ENCODE peak calls at places on chromosomes 1 and 21, in six cellular contexts. One of them, this sample, is unnamed. For H3K9me3 and H3K4me1, the result is how much of the 10 kb centered on the place peaks cover.

GRCh38 chr21:33266784-33267135 is 593 bp downstream of the IL10RB start:
- DNase-seq in left ventricle myocardium inferior: peak
- DNase-seq in uterus: no peak
- DNase-seq in cardiac muscle cell: no peak
- DNase-seq in stomach: peak
- DNase-seq in body of pancreas: no peak
- DNase-seq in this sample: no peak

GRCh38 chr21:34593423-34593822 is 21.5 kb downstream of the RCAN1 start:
- DNase-seq in left ventricle myocardium inferior: no peak
- DNase-seq in uterus: no peak
- DNase-seq in cardiac muscle cell: no peak
- DNase-seq in stomach: peak
- DNase-seq in body of pancreas: peak
- DNase-seq in this sample: no peak

GRCh38 chr21:20265704-20266368 is 732.4 kb upstream of the NCAM2 start:
- DNase-seq in left ventricle myocardium inferior: no peak
- DNase-seq in uterus: no peak
- DNase-seq in cardiac muscle cell: no peak
- DNase-seq in stomach: no peak
- DNase-seq in body of pancreas: no peak
- DNase-seq in this sample: no peak

GRCh38 chr1:145936247-145936646 is 9.0 kb upstream of the RBM8A start:
- DNase-seq in left ventricle myocardium inferior: no peak
- DNase-seq in uterus: no peak
- DNase-seq in cardiac muscle cell: peak
- DNase-seq in stomach: no peak
- DNase-seq in body of pancreas: no peak
- DNase-seq in this sample: no peak

GRCh38 chr1:206952182-206952581 is 5.9 kb upstream of the PIGR start:
- DNase-seq in left ventricle myocardium inferior: no peak
- DNase-seq in uterus: no peak
- DNase-seq in cardiac muscle cell: no peak
- DNase-seq in stomach: peak
- DNase-seq in body of pancreas: no peak
- DNase-seq in this sample: no peak

GRCh38 chr1:240190881-240191385 is 99.2 kb downstream of the FMN2 start:
- DNase-seq in left ventricle myocardium inferior: no peak
- DNase-seq in uterus: peak
- DNase-seq in cardiac muscle cell: peak
- DNase-seq in stomach: no peak
- DNase-seq in body of pancreas: no peak
- DNase-seq in this sample: no peak

GRCh38 chr21:18917602-18918001 is 514.0 kb upstream of the TMPRSS15 start:
- DNase-seq in left ventricle myocardium inferior: no peak
- DNase-seq in uterus: no peak
- DNase-seq in cardiac muscle cell: no peak
- DNase-seq in stomach: peak
- DNase-seq in body of pancreas: peak
- DNase-seq in this sample: no peak

GRCh38 chr21:29501451-29501850 is 202.7 kb downstream of the BACH1 start:
- DNase-seq in left ventricle myocardium inferior: no peak
- DNase-seq in uterus: no peak
- DNase-seq in cardiac muscle cell: no peak
- DNase-seq in stomach: no peak
- DNase-seq in body of pancreas: no peak
- DNase-seq in this sample: no peak

GRCh38 chr21:37986751-37987399 is 70.6 kb upstream of the KCNJ6 start:
- DNase-seq in left ventricle myocardium inferior: no peak
- DNase-seq in uterus: no peak
- DNase-seq in cardiac muscle cell: no peak
- DNase-seq in stomach: no peak
- DNase-seq in body of pancreas: no peak
- DNase-seq in this sample: no peak

GRCh38 chr1:108540977-108541376 is 18.9 kb upstream of the EEIG2 start:
- DNase-seq in left ventricle myocardium inferior: no peak
- DNase-seq in uterus: no peak
- DNase-seq in cardiac muscle cell: no peak
- DNase-seq in stomach: no peak
- DNase-seq in body of pancreas: no peak
- DNase-seq in this sample: no peak

GRCh38 chr1:202586018-202586821 is 124.0 kb downstream of the SYT2 start:
- DNase-seq in left ventricle myocardium inferior: no peak
- DNase-seq in uterus: peak
- DNase-seq in cardiac muscle cell: peak
- DNase-seq in stomach: peak
- DNase-seq in body of pancreas: peak
- DNase-seq in this sample: no peak

DNA sequence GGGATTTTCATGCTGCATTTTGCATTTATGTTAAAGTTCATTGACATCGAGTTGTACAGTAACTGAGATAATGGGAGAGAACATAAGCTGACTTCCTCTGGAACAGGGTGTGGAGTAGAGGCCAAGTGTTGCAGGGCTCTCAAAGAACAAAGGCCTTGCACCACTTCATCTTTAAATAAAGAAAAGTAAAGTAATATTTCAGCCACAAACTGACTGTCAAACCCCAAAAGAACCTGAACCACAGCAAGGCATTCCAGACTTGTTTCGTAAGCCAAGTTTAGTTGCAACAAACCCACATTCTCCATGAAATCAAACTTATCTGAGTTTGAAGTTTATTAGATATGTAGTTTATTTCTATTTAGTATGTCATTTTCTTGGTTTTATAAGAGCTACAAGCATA is 19.1 kb upstream of the HMGCS2 start:
- DNase-seq in left ventricle myocardium inferior: no peak
- DNase-seq in uterus: no peak
- DNase-seq in cardiac muscle cell: peak
- DNase-seq in stomach: no peak
- DNase-seq in body of pancreas: no peak
- DNase-seq in this sample: no peak
- H3K4me3 ChIP-seq in left ventricle myocardium inferior: no peak
- H3K4me3 ChIP-seq in uterus: no peak
- H3K4me3 ChIP-seq in cardiac muscle cell: no peak
- H3K4me3 ChIP-seq in stomach: no peak
- H3K4me3 ChIP-seq in body of pancreas: no peak
- H3K4me3 ChIP-seq in this sample: no peak

GRCh38 chr1:174315239-174315638 is 132.5 kb upstream of the GPR52 start:
- DNase-seq in left ventricle myocardium inferior: no peak
- DNase-seq in uterus: no peak
- DNase-seq in cardiac muscle cell: no peak
- DNase-seq in stomach: no peak
- DNase-seq in body of pancreas: no peak
- DNase-seq in this sample: no peak
- H3K9me3 ChIP-seq in left ventricle myocardium inferior: half or more
- H3K9me3 ChIP-seq in uterus: under half
- H3K9me3 ChIP-seq in cardiac muscle cell: under half
- H3K9me3 ChIP-seq in stomach: under half
- H3K9me3 ChIP-seq in body of pancreas: under half
- H3K9me3 ChIP-seq in this sample: under half

GRCh38 chr1:228083871-228084278 is 1.4 kb downstream of the ARF1 start:
- DNase-seq in left ventricle myocardium inferior: no peak
- DNase-seq in uterus: no peak
- DNase-seq in cardiac muscle cell: peak
- DNase-seq in stomach: no peak
- DNase-seq in body of pancreas: no peak
- DNase-seq in this sample: no peak

GRCh38 chr1:228082975-228083870 is 715 bp downstream of the ARF1 start:
- DNase-seq in left ventricle myocardium inferior: peak
- DNase-seq in uterus: peak
- DNase-seq in cardiac muscle cell: peak
- DNase-seq in stomach: peak
- DNase-seq in body of pancreas: peak
- DNase-seq in this sample: peak

GRCh38 chr1:228085287-228085926 is 2.9 kb downstream of the ARF1 start:
- DNase-seq in left ventricle myocardium inferior: peak
- DNase-seq in uterus: no peak
- DNase-seq in cardiac muscle cell: peak
- DNase-seq in stomach: no peak
- DNase-seq in body of pancreas: no peak
- DNase-seq in this sample: no peak

GRCh38 chr1:228084797-228085196 is 2.3 kb downstream of the ARF1 start:
- DNase-seq in left ventricle myocardium inferior: peak
- DNase-seq in uterus: no peak
- DNase-seq in cardiac muscle cell: no peak
- DNase-seq in stomach: no peak
- DNase-seq in body of pancreas: no peak
- DNase-seq in this sample: no peak

GRCh38 chr1:228084325-228084724 is 1.8 kb downstream of the ARF1 start:
- DNase-seq in left ventricle myocardium inferior: no peak
- DNase-seq in uterus: no peak
- DNase-seq in cardiac muscle cell: peak
- DNase-seq in stomach: no peak
- DNase-seq in body of pancreas: no peak
- DNase-seq in this sample: no peak
- H3K4me1 ChIP-seq in left ventricle myocardium inferior: half or more
- H3K4me1 ChIP-seq in uterus: under half
- H3K4me1 ChIP-seq in cardiac muscle cell: half or more
- H3K4me1 ChIP-seq in stomach: half or more
- H3K4me1 ChIP-seq in body of pancreas: half or more
- H3K4me1 ChIP-seq in this sample: under half

DNA sequence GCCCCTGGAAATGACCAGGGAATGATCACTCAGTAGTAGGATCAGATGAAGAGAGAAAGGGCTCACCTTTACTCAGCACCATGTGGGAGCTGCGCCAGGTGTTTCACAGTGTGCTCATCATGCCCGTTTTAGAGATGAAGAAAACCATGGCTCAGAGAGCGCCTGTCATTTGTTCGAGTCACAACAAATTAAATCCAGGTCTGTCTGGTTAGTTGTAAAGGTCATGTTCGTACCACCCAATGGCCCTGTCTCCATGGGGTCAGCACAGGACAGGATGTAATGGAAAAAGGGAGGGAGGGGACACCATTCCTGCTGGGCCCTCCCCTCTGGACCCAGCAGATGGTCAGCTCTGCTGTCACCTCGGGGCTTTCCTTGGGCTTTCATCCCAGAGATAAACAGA is 15.2 kb downstream of the KIRREL1 start:
- DNase-seq in left ventricle myocardium inferior: no peak
- DNase-seq in uterus: no peak
- DNase-seq in cardiac muscle cell: no peak
- DNase-seq in stomach: no peak
- DNase-seq in body of pancreas: no peak
- DNase-seq in this sample: no peak
- H3K4me3 ChIP-seq in left ventricle myocardium inferior: no peak
- H3K4me3 ChIP-seq in uterus: no peak
- H3K4me3 ChIP-seq in cardiac muscle cell: no peak
- H3K4me3 ChIP-seq in stomach: no peak
- H3K4me3 ChIP-seq in body of pancreas: no peak
- H3K4me3 ChIP-seq in this sample: no peak

DNA sequence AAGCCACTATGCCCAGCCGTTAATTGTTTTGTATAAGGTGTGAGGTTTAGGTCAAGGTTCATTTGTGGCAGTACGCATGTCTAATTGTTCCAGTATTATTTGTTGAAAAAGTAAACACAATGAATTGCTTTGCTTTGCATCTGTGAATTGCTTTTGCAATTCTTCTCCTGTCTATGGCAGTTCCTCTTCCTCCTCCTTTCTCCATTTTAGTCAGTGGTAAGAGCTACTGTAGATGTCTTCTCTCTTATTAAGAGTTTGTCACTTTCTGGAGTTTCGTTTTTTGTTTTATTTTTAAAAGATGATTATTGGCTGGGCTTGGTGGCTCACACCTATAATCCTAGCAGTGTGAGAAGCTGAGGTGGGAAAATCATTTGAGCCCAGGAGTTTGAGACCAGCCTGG is 29.2 kb downstream of the C1orf185 start:
- DNase-seq in left ventricle myocardium inferior: no peak
- DNase-seq in uterus: no peak
- DNase-seq in cardiac muscle cell: no peak
- DNase-seq in stomach: no peak
- DNase-seq in body of pancreas: no peak
- DNase-seq in this sample: no peak
- H3K9me3 ChIP-seq in left ventricle myocardium inferior: under half
- H3K9me3 ChIP-seq in uterus: under half
- H3K9me3 ChIP-seq in cardiac muscle cell: under half
- H3K9me3 ChIP-seq in stomach: under half
- H3K9me3 ChIP-seq in body of pancreas: under half
- H3K9me3 ChIP-seq in this sample: under half

GRCh38 chr1:246787781-246788513 is 63.7 kb downstream of the SCCPDH start:
- DNase-seq in left ventricle myocardium inferior: no peak
- DNase-seq in uterus: no peak
- DNase-seq in cardiac muscle cell: no peak
- DNase-seq in stomach: no peak
- DNase-seq in body of pancreas: no peak
- DNase-seq in this sample: no peak
- H3K4me1 ChIP-seq in left ventricle myocardium inferior: under half
- H3K4me1 ChIP-seq in uterus: under half
- H3K4me1 ChIP-seq in cardiac muscle cell: under half
- H3K4me1 ChIP-seq in stomach: under half
- H3K4me1 ChIP-seq in body of pancreas: under half
- H3K4me1 ChIP-seq in this sample: under half

DNA sequence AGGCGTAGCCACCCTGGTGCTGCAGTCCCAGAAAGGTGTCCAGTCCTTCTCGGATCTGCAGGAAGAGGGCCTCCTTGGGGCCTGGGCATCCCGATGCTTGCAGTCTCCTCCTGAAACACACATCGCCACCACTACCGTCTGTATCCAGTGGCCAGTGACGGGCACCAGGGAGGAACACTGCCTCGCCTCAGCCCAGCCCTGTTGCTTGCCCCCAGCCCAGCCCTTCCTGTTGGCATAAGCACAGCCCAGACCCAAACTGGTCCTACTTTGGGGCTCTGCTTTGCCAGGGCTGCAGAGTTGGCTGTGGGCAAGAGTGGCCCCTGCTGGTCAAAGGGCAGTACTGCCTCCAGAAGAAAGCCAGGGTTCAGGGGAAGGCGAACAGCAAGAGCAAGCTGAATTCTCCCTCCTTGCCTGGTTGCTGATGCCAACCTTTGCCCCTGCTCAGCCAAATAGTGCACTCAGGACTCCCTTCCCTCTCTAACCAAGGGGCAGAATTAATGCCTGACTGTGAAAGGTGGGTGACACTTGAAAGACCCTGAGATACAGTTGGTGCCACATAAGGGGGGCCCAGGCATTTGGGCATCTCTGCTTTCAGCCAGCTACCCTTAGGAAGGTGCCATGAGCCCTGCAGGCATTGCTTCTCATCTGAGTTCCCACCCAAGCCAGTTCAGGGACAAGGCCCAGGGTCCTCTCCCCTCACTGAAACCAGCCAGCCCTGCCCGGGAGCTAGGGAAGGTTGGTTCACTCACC is 11.1 kb upstream of the ARHGEF2 start:
- DNase-seq in left ventricle myocardium inferior: peak
- DNase-seq in uterus: peak
- DNase-seq in cardiac muscle cell: peak
- DNase-seq in stomach: peak
- DNase-seq in body of pancreas: peak
- DNase-seq in this sample: peak
- H3K4me3 ChIP-seq in left ventricle myocardium inferior: peak
- H3K4me3 ChIP-seq in uterus: peak
- H3K4me3 ChIP-seq in cardiac muscle cell: no peak
- H3K4me3 ChIP-seq in stomach: peak
- H3K4me3 ChIP-seq in body of pancreas: no peak
- H3K4me3 ChIP-seq in this sample: peak

This sample was measured in lung.